ENCODE peak calls at places on chromosomes 16 and 17, in seven cellular contexts. F, E, X, U, D, N and C are unnamed samples.
A peak's percentile ranks its signal among the peaks of the same experiment; 100 is the strongest.

GRCh38 chr17:59746849-59747445 is 39.5 kb downstream of the VMP1 start:
- DNase-seq in D (no peak), U (no peak), X (no peak), N (no peak), F (no peak), E (peak; percentile 46), C (no peak)

GRCh38 chr16:85396879-85397871 is 215.9 kb upstream of the GSE1 start:
- DNase-seq in X (no peak), U (peak; percentile 27), E (no peak), D (peak; percentile 66), N (no peak), F (peak; percentile 14), C (no peak)

GRCh38 chr17:19501219-19501618 is 32.4 kb upstream of the SLC47A1 start:
- DNase-seq in D (no peak), U (no peak), E (no peak), F (no peak), X (no peak), N (no peak), C (no peak)

GRCh38 chr16:66422366-66422765 is 4.7 kb upstream of the BEAN1 start:
- DNase-seq in F (no peak), N (no peak), E (no peak), D (no peak), U (no peak), X (no peak), C (no peak)

GRCh38 chr17:45784583-45785372 is 658 bp downstream of the CRHR1 start:
- DNase-seq in F (no peak), E (peak; percentile 54), X (no peak), U (peak; percentile 29), D (peak; percentile 81), N (peak; percentile 39), C (peak; percentile 49)

GRCh38 chr17:8150194-8151119 is 1.7 kb downstream of the PER1 start:
- DNase-seq in U (no peak), F (peak; percentile 48), X (no peak), D (peak; percentile 80), E (no peak), N (no peak), C (no peak)

GRCh38 chr17:58447039-58447975 is 30.0 kb upstream of the RNF43 start:
- DNase-seq in U (peak; percentile 86), D (peak; percentile 86), X (peak; percentile 81), F (no peak), N (peak; percentile 73), E (peak; percentile 83), C (peak; percentile 80)

GRCh38 chr16:57192146-57192545 is 6.0 kb downstream of the RSPRY1 start:
- DNase-seq in U (no peak), E (no peak), X (no peak), D (no peak), N (no peak), F (no peak), C (no peak)

GRCh38 chr16:4893103-4893862 is 43.7 kb downstream of the PPL start:
- DNase-seq in N (no peak), X (no peak), U (no peak), D (no peak), F (no peak), E (no peak), C (no peak)

GRCh38 chr16:47726031-47726675 is 265.0 kb downstream of the PHKB start:
- DNase-seq in F (no peak), D (no peak), E (no peak), X (no peak), N (no peak), U (no peak), C (no peak)

GRCh38 chr17:81478119-81478518 is 34.5 kb downstream of the ACTG1 start:
- DNase-seq in N (no peak), D (no peak), F (no peak), E (no peak), U (no peak), X (no peak), C (no peak)

GRCh38 chr17:82696916-82697807 is 1.3 kb downstream of the RAB40B start:
- DNase-seq in X (no peak), U (no peak), D (no peak), E (no peak), F (peak; percentile 33), N (peak; percentile 9), C (peak; percentile 34)

GRCh38 chr16:89268585-89268984 is 51.1 kb downstream of the ZNF778 start:
- DNase-seq in N (no peak), U (no peak), D (peak; percentile 68), F (peak; percentile 34), E (no peak), X (no peak), C (no peak)

GRCh38 chr16:89266521-89267134 is 49.1 kb downstream of the ZNF778 start:
- DNase-seq in E (no peak), N (no peak), D (peak; percentile 64), X (no peak), U (no peak), F (no peak), C (no peak)

GRCh38 chr16:89270666-89271345 is 53.3 kb downstream of the ZNF778 start:
- DNase-seq in X (no peak), E (no peak), U (no peak), F (no peak), D (peak; percentile 46), N (no peak), C (no peak)

GRCh38 chr16:89269805-89270665 is 52.5 kb downstream of the ZNF778 start:
- DNase-seq in F (no peak), N (no peak), X (no peak), D (peak; percentile 60), E (no peak), U (no peak), C (no peak)

GRCh38 chr16:89268987-89269735 is 51.7 kb downstream of the ZNF778 start:
- DNase-seq in X (no peak), F (peak; percentile 87), U (peak; percentile 85), E (no peak), N (no peak), D (no peak), C (no peak)
- TF ChIP-seq POLR2A in X (no peak), F (no peak), U (no peak), E (no peak), N (no peak), D (no peak), C (no peak)

DNA sequence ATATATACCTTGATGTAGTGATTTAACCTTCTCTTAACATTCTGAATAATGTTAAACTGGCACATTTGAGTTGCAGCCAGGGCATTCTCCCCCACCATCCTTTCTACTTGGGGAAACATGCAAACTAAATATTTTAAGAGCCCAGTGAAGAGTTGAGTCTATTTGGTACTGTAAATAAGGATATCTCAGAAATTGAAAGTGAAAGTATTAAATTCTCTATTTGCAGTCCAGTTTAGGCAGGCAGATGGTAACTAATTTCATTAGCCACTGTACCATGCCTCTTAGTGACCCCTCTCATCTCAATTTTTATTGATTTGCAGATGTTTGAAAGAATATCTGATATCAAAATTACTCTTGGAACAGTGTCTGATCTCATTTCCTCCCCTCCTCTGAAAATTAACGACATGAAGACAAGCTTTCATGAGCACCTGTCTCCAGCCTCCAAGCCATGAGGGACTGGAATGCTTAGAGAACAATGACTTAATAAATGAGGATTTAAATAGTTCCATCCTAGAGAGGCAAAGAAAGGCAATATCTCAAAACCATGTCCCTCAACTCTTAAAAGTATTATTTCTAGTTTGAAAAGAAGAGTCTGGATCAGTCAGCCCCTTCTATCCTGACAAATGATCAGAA is 137.3 kb downstream of the ANKFN1 start:
- DNase-seq in F (no peak), X (no peak), U (no peak), N (no peak), D (no peak), E (no peak), C (no peak)
- H3K4me3 ChIP-seq in F (no peak overlapping the region), X (no peak overlapping the region), U (no peak overlapping the region), N (no peak overlapping the region), D (no peak overlapping the region), E (peak overlapping the region; percentile 22), C (no peak overlapping the region)

GRCh38 chr16:88940196-88941050 is 36.6 kb downstream of the CBFA2T3 start:
- DNase-seq in N (no peak), U (no peak), D (peak; percentile 87), E (no peak), X (no peak), F (no peak), C (no peak)

GRCh38 chr16:88943131-88943664 is 33.8 kb downstream of the CBFA2T3 start:
- DNase-seq in X (no peak), E (no peak), D (no peak), U (no peak), F (no peak), N (no peak), C (no peak)

GRCh38 chr16:88943741-88944140 is 33.3 kb downstream of the CBFA2T3 start:
- DNase-seq in D (peak; percentile 74), F (no peak), E (no peak), X (no peak), U (no peak), N (no peak), C (no peak)

GRCh38 chr16:88941051-88941932 is 35.7 kb downstream of the CBFA2T3 start:
- DNase-seq in U (no peak), D (peak; percentile 88), E (no peak), X (peak; percentile 47), N (no peak), F (no peak), C (peak; percentile 41)

DNA sequence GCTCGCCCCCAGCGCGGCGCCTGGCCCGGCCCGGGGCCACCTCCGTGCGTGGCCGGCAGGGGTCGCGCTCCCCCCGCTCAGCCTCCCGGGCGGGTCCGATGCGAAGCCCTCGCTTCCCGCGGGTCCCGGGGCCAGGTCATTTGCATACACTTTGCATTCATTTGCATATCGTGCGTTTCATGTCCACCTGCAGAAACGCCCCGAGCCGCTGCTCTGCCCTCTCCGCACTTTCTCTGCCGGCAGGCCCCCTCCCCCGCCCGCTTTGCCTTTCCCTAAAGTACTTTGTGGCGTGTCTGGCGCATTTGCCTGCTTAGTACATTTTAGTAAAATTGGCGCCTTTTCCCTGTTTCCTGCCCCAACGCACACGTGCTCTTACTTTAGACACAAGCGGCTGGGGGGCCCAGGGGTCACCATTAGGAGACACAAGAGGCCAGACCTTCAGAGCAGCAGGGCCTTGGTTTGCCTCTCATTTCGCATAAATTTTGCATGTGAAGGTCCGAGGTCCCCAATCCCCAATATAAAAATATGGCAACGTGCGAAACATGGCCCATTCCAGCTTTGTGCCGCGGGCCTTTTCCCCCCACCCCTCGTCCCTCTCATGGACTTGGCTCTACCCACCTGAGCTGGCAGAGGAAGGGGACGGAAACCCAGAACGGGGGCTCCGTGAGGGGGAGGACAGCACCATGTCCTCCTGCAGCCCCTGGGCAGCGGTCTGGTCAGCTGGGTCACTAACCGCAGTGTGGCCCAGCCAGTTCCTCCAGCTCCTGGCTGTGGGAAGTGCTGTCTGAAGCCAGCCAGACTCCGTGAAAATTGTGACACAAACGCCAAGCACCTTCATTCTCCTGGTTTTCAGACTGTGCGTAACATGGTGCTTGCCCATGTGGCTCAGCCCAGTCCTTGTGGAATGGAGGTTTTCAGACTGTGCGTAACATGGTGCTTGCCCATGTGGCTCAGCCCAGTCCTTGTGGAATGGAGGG is 34.8 kb downstream of the CBFA2T3 start:
- DNase-seq in D (peak; percentile 94), N (no peak), F (no peak), E (peak; percentile 81), X (peak; percentile 69), U (no peak), C (peak; percentile 63)
- TF ChIP-seq CTCF in D (peak; percentile 88), N (no peak), F (peak; percentile 30), E (peak; percentile 92), X (peak; percentile 69), U (peak; percentile 72), C (peak; percentile 39)

DNA sequence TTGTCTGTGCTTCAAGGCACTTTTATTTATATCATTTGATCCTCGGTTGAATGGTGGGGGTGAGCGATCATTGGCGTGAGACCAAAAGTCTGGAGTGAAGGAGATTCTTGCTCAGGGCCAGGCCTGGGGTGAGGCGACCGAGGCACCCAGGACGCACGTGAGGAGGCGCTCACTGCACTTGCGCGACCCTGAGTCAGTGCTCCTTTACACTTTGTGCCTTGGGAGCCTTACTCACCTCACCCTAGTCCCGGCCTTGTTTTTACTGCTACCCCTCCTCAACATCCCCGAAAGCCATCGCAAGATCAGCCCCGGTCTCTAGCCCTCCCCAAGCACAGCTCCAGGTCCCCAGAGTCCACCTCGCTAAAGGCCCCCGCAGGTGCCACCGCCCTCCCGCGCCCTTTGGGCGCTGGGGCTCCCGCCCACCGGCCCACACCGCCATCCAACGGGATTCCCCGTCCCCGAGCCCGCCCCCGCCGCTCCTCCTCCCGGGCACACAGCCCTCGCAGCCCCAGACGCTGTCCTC is 496 bp downstream of the EZH1 start:
- DNase-seq in D (no peak), U (peak; percentile 84), F (peak; percentile 80), N (peak; percentile 84), X (peak; percentile 80), E (peak; percentile 80), C (peak; percentile 76)
- TF ChIP-seq POLR2A in D (no peak), U (no peak), F (no peak), N (no peak), X (no peak), E (no peak), C (no peak)